ENCODE peak calls at places on chromosomes 11 and 22, in seven cellular contexts. One of them, this sample, is unnamed.
A peak's percentile ranks its signal among the peaks of the same experiment; 100 is the strongest.

GRCh38 chr11:35305670-35306382 is 113.5 kb downstream of the SLC1A2 start:
- DNase-seq in endothelial cell of umbilical vein: peak; percentile 17
- DNase-seq in PC-9: no peak
- DNase-seq in neural progenitor cell: peak; percentile 76
- DNase-seq in IMR-90: peak; percentile 56
- DNase-seq in K562: peak; percentile 51
- DNase-seq in mesenchymal stem cell: peak; percentile 64
- DNase-seq in this sample: peak; percentile 42

GRCh38 chr11:1557904-1558831 is 13.9 kb downstream of the DUSP8 start:
- DNase-seq in neural progenitor cell: no peak
- DNase-seq in K562: no peak
- DNase-seq in PC-9: peak; percentile 59
- DNase-seq in IMR-90: peak; percentile 84
- DNase-seq in mesenchymal stem cell: peak; percentile 53
- DNase-seq in endothelial cell of umbilical vein: no peak
- DNase-seq in this sample: no peak

GRCh38 chr11:65624931-65625627 is 9.5 kb downstream of the PCNX3 start:
- DNase-seq in IMR-90: no peak
- DNase-seq in neural progenitor cell: no peak
- DNase-seq in K562: no peak
- DNase-seq in mesenchymal stem cell: no peak
- DNase-seq in PC-9: no peak
- DNase-seq in endothelial cell of umbilical vein: no peak
- DNase-seq in this sample: no peak

GRCh38 chr11:14969922-14970323 is 2.2 kb downstream of the CALCA start:
- DNase-seq in IMR-90: peak; percentile 7
- DNase-seq in mesenchymal stem cell: peak; percentile 28
- DNase-seq in endothelial cell of umbilical vein: peak; percentile 2
- DNase-seq in neural progenitor cell: peak; percentile 86
- DNase-seq in K562: peak; percentile 67
- DNase-seq in PC-9: peak; percentile 5
- DNase-seq in this sample: peak; percentile 21

GRCh38 chr22:39494471-39495120 is 7.5 kb upstream of the MIEF1 start:
- DNase-seq in PC-9: no peak
- DNase-seq in neural progenitor cell: no peak
- DNase-seq in mesenchymal stem cell: peak; percentile 35
- DNase-seq in endothelial cell of umbilical vein: no peak
- DNase-seq in IMR-90: peak; percentile 20
- DNase-seq in K562: no peak
- DNase-seq in this sample: no peak

GRCh38 chr22:49951986-49952896 is 8.3 kb upstream of the PIM3 start:
- DNase-seq in IMR-90: peak; percentile 81
- DNase-seq in K562: no peak
- DNase-seq in endothelial cell of umbilical vein: peak; percentile 39
- DNase-seq in mesenchymal stem cell: peak; percentile 78
- DNase-seq in PC-9: peak; percentile 66
- DNase-seq in neural progenitor cell: no peak
- DNase-seq in this sample: no peak

GRCh38 chr22:35308480-35308945 is 8.8 kb downstream of the TOM1 start:
- DNase-seq in mesenchymal stem cell: no peak
- DNase-seq in endothelial cell of umbilical vein: no peak
- DNase-seq in neural progenitor cell: no peak
- DNase-seq in IMR-90: no peak
- DNase-seq in PC-9: no peak
- DNase-seq in K562: no peak
- DNase-seq in this sample: peak; percentile 36

GRCh38 chr11:64356498-64357411 is 2.2 kb upstream of the RPS6KA4 start:
- DNase-seq in endothelial cell of umbilical vein: peak; percentile 37
- DNase-seq in IMR-90: no peak
- DNase-seq in mesenchymal stem cell: peak; percentile 53
- DNase-seq in K562: peak; percentile 94
- DNase-seq in neural progenitor cell: peak; percentile 86
- DNase-seq in PC-9: peak; percentile 67
- DNase-seq in this sample: peak; percentile 64

GRCh38 chr11:88246680-88247079 is 71.4 kb upstream of the RAB38 start:
- DNase-seq in endothelial cell of umbilical vein: no peak
- DNase-seq in K562: no peak
- DNase-seq in neural progenitor cell: no peak
- DNase-seq in IMR-90: peak; percentile 86
- DNase-seq in PC-9: no peak
- DNase-seq in mesenchymal stem cell: peak; percentile 12
- DNase-seq in this sample: no peak

GRCh38 chr22:46043816-46044717 is 67.1 kb upstream of the WNT7B start:
- DNase-seq in neural progenitor cell: no peak
- DNase-seq in mesenchymal stem cell: no peak
- DNase-seq in endothelial cell of umbilical vein: peak; percentile 37
- DNase-seq in PC-9: peak; percentile 12
- DNase-seq in K562: no peak
- DNase-seq in IMR-90: no peak
- DNase-seq in this sample: peak; percentile 13
- H2AFZ ChIP-seq in neural progenitor cell: no peak overlapping the region
- H2AFZ ChIP-seq in mesenchymal stem cell: peak overlapping the region; percentile 8
- H2AFZ ChIP-seq in endothelial cell of umbilical vein: peak overlapping the region; percentile 71
- H2AFZ ChIP-seq in PC-9: no peak overlapping the region
- H2AFZ ChIP-seq in K562: no peak overlapping the region
- H2AFZ ChIP-seq in IMR-90: peak overlapping the region; percentile 95
- H2AFZ ChIP-seq in this sample: peak overlapping the region; percentile 87

GRCh38 chr11:75338516-75339218 is 12.8 kb downstream of the ARRB1 start:
- DNase-seq in IMR-90: peak; percentile 65
- DNase-seq in endothelial cell of umbilical vein: peak; percentile 14
- DNase-seq in mesenchymal stem cell: peak; percentile 77
- DNase-seq in neural progenitor cell: no peak
- DNase-seq in K562: no peak
- DNase-seq in PC-9: no peak
- DNase-seq in this sample: no peak

GRCh38 chr11:75339685-75340409 is 11.6 kb downstream of the ARRB1 start:
- DNase-seq in PC-9: no peak
- DNase-seq in endothelial cell of umbilical vein: peak; percentile 72
- DNase-seq in K562: no peak
- DNase-seq in IMR-90: no peak
- DNase-seq in neural progenitor cell: peak; percentile 23
- DNase-seq in mesenchymal stem cell: peak; percentile 71
- DNase-seq in this sample: peak; percentile 43

GRCh38 chr11:75334402-75334891 is 17.0 kb downstream of the ARRB1 start:
- DNase-seq in endothelial cell of umbilical vein: no peak
- DNase-seq in IMR-90: no peak
- DNase-seq in K562: peak; percentile 70
- DNase-seq in neural progenitor cell: no peak
- DNase-seq in PC-9: no peak
- DNase-seq in mesenchymal stem cell: no peak
- DNase-seq in this sample: no peak

GRCh38 chr11:75334976-75335375 is 16.5 kb downstream of the ARRB1 start:
- DNase-seq in neural progenitor cell: peak; percentile 41
- DNase-seq in endothelial cell of umbilical vein: no peak
- DNase-seq in K562: peak; percentile 51
- DNase-seq in mesenchymal stem cell: peak; percentile 71
- DNase-seq in PC-9: no peak
- DNase-seq in IMR-90: no peak
- DNase-seq in this sample: no peak

GRCh38 chr11:75337195-75337654 is 14.2 kb downstream of the ARRB1 start:
- DNase-seq in mesenchymal stem cell: peak; percentile 90
- DNase-seq in PC-9: no peak
- DNase-seq in K562: peak; percentile 59
- DNase-seq in IMR-90: peak; percentile 60
- DNase-seq in endothelial cell of umbilical vein: peak; percentile 66
- DNase-seq in neural progenitor cell: no peak
- DNase-seq in this sample: no peak
- H3K4me2 ChIP-seq in mesenchymal stem cell: no peak overlapping the region
- H3K4me2 ChIP-seq in PC-9: peak overlapping the region; percentile 62
- H3K4me2 ChIP-seq in K562: peak overlapping the region; percentile 60
- H3K4me2 ChIP-seq in IMR-90: peak overlapping the region; percentile 33
- H3K4me2 ChIP-seq in endothelial cell of umbilical vein: peak overlapping the region; percentile 41
- H3K4me2 ChIP-seq in neural progenitor cell: no peak overlapping the region
- H3K4me2 ChIP-seq in this sample: no peak overlapping the region

DNA sequence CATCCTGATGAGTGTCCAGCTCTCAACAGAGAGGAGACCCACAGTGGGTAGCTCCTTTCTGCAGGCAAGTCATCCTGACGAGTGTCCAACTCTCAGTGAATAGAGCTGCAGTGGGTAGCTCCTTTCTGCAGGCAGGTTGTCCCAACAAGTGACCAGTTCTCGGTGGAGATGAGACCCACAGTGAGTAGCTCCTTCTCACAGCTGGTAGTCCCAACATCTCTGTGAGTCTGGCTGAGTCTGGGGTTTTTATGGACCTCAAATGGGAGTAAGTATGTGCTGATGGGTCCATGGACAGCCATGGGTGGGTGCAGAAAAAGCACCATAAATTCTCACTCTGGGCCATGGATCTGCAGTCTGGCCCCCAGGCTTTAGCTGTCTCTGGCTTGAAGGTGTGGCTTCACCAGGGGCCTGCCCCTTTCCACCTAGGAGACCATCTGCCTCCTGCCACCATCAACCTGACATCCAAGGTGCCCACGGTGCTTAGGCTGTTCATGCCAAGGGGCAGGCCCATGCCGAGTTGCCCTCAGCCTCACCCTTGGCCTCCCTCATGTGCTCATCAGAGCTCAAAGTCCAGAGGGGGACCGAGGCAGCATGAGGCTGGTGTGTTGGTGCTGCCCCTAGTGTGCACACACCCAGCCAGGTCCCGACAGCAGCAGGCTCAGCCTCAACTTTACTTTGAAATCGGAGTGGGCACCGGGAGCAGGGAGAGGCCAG is 15.3 kb downstream of the NPAT start:
- DNase-seq in endothelial cell of umbilical vein: no peak
- DNase-seq in K562: no peak
- DNase-seq in mesenchymal stem cell: no peak
- DNase-seq in IMR-90: no peak
- DNase-seq in PC-9: no peak
- DNase-seq in neural progenitor cell: no peak
- DNase-seq in this sample: peak; percentile 61
- H3K36me3 ChIP-seq in endothelial cell of umbilical vein: peaks cover 12% of the 10 kb centered on the region
- H3K36me3 ChIP-seq in K562: peaks cover 94% of the 10 kb centered on the region
- H3K36me3 ChIP-seq in mesenchymal stem cell: peaks cover 66% of the 10 kb centered on the region
- H3K36me3 ChIP-seq in IMR-90: peaks cover 39% of the 10 kb centered on the region
- H3K36me3 ChIP-seq in PC-9: peaks cover 34% of the 10 kb centered on the region
- H3K36me3 ChIP-seq in neural progenitor cell: no peaks in the 10 kb centered on the region
- H3K36me3 ChIP-seq in this sample: peaks cover 99% of the 10 kb centered on the region

GRCh38 chr11:32005786-32006406 is 85.0 kb upstream of the RCN1 start:
- DNase-seq in PC-9: no peak
- DNase-seq in IMR-90: peak; percentile 8
- DNase-seq in mesenchymal stem cell: no peak
- DNase-seq in endothelial cell of umbilical vein: no peak
- DNase-seq in K562: no peak
- DNase-seq in neural progenitor cell: no peak
- DNase-seq in this sample: no peak
- H2AFZ ChIP-seq in PC-9: no peak overlapping the region
- H2AFZ ChIP-seq in IMR-90: peak overlapping the region; percentile 46
- H2AFZ ChIP-seq in mesenchymal stem cell: no peak overlapping the region
- H2AFZ ChIP-seq in endothelial cell of umbilical vein: no peak overlapping the region
- H2AFZ ChIP-seq in K562: no peak overlapping the region
- H2AFZ ChIP-seq in neural progenitor cell: peak overlapping the region; percentile 95
- H2AFZ ChIP-seq in this sample: no peak overlapping the region

DNA sequence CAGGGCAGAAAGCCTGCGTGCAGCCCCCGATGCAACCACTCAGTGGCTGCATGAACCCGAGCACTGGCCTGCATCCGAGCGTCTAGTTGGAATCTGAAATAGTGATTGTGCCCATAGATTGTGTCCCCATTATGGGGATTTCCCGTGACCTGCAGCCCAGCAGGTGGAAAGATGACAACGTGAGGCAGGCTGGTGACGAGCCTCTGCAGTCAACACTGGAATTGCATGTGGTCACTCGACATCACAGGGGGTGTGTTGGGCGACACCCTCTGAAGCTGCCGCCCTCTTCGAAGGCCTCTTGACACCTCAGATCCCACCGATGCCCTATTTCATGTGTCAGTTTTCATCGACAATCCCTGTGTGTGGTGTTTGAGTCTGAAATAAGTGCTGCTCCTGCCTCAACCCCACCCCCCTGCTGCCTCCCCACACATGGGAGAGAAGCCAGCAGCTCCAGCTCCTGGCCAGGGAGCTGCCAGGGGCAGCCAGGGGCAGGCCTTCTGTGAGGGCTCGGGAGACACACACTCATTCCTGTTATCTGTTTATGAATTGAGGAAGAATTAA is 172.0 kb upstream of the B3GAT1 start:
- DNase-seq in IMR-90: no peak
- DNase-seq in endothelial cell of umbilical vein: no peak
- DNase-seq in K562: no peak
- DNase-seq in mesenchymal stem cell: no peak
- DNase-seq in PC-9: no peak
- DNase-seq in neural progenitor cell: no peak
- DNase-seq in this sample: no peak
- H3K4me2 ChIP-seq in IMR-90: no peak overlapping the region
- H3K4me2 ChIP-seq in endothelial cell of umbilical vein: no peak overlapping the region
- H3K4me2 ChIP-seq in K562: no peak overlapping the region
- H3K4me2 ChIP-seq in mesenchymal stem cell: no peak overlapping the region
- H3K4me2 ChIP-seq in PC-9: no peak overlapping the region
- H3K4me2 ChIP-seq in neural progenitor cell: no peak overlapping the region
- H3K4me2 ChIP-seq in this sample: no peak overlapping the region

GRCh38 chr22:21797444-21798221 is 62.0 kb upstream of the YPEL1 start:
- DNase-seq in neural progenitor cell: no peak
- DNase-seq in PC-9: no peak
- DNase-seq in mesenchymal stem cell: peak; percentile 65
- DNase-seq in K562: no peak
- DNase-seq in IMR-90: peak; percentile 31
- DNase-seq in endothelial cell of umbilical vein: peak; percentile 90
- DNase-seq in this sample: no peak

GRCh38 chr22:21800552-21801303 is 65.1 kb upstream of the YPEL1 start:
- DNase-seq in neural progenitor cell: no peak
- DNase-seq in IMR-90: no peak
- DNase-seq in PC-9: no peak
- DNase-seq in endothelial cell of umbilical vein: no peak
- DNase-seq in K562: no peak
- DNase-seq in mesenchymal stem cell: no peak
- DNase-seq in this sample: no peak

GRCh38 chr22:21791635-21792625 is 56.3 kb upstream of the YPEL1 start:
- DNase-seq in mesenchymal stem cell: no peak
- DNase-seq in IMR-90: peak; percentile 62
- DNase-seq in PC-9: no peak
- DNase-seq in K562: peak; percentile 99
- DNase-seq in neural progenitor cell: no peak
- DNase-seq in endothelial cell of umbilical vein: no peak
- DNase-seq in this sample: no peak

GRCh38 chr22:21796231-21796630 is 60.6 kb upstream of the YPEL1 start:
- DNase-seq in mesenchymal stem cell: no peak
- DNase-seq in PC-9: no peak
- DNase-seq in neural progenitor cell: no peak
- DNase-seq in IMR-90: no peak
- DNase-seq in K562: no peak
- DNase-seq in endothelial cell of umbilical vein: no peak
- DNase-seq in this sample: no peak

DNA sequence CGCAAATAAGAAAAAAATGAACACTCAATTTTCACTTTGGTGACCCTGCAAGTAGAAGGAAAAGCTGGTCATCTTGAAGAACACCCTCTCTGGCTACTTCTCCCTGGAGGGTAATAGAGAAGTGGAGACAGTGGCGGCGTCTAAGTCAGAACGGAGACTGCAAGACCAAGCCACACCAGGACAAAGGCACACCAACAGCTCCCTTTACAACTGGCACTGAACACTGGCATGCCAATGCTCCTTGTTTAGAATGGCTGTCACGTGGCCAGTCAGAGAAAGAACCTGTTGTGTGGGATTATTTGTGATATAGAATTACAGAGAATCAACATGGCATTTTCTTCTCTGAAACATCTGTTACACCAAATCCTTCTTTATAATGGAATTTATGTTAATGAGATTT is 61.3 kb upstream of the YPEL1 start:
- DNase-seq in K562: no peak
- DNase-seq in mesenchymal stem cell: no peak
- DNase-seq in PC-9: no peak
- DNase-seq in IMR-90: no peak
- DNase-seq in endothelial cell of umbilical vein: no peak
- DNase-seq in neural progenitor cell: no peak
- DNase-seq in this sample: no peak
- H3K36me3 ChIP-seq in K562: peaks cover 87% of the 10 kb centered on the region
- H3K36me3 ChIP-seq in mesenchymal stem cell: peaks cover 73% of the 10 kb centered on the region
- H3K36me3 ChIP-seq in PC-9: no peaks in the 10 kb centered on the region
- H3K36me3 ChIP-seq in IMR-90: peaks cover 36% of the 10 kb centered on the region
- H3K36me3 ChIP-seq in endothelial cell of umbilical vein: peaks cover 5% of the 10 kb centered on the region
- H3K36me3 ChIP-seq in neural progenitor cell: peaks cover 14% of the 10 kb centered on the region
- H3K36me3 ChIP-seq in this sample: peaks cover 75% of the 10 kb centered on the region